ENCODE peak calls at places on chromosomes 16 and 17, in four cellular contexts. T is AG04450, Y is lower lobe of right lung, P is fibroblast of lung. M is an unnamed sample.

GRCh38 chr17:18961634-18962493 is 9.9 kb downstream of the SLC5A10 start:
- DNase-seq in T (no peak), Y (no peak), P (no peak), M (no peak)

GRCh38 chr16:84897911-84898377 is 78.2 kb downstream of the CRISPLD2 start:
- DNase-seq in P (no peak), Y (no peak), T (no peak), M (no peak)

GRCh38 chr16:85057212-85057889 is 29.8 kb downstream of the KIAA0513 start:
- DNase-seq in Y (no peak), P (no peak), T (no peak), M (no peak)

GRCh38 chr17:63150994-63151464 is 185.0 kb downstream of the TANC2 start:
- DNase-seq in P (peak), T (peak), Y (no peak), M (peak)

GRCh38 chr16:77657016-77657415 is 65.3 kb upstream of the NUDT7 start:
- DNase-seq in Y (no peak), P (peak), T (no peak), M (peak)

GRCh38 chr16:48365601-48366164 is 19.5 kb downstream of the SIAH1 start:
- DNase-seq in Y (peak), P (peak), T (no peak), M (peak)

GRCh38 chr17:4837471-4838305 is 4.5 kb downstream of the MINK1 start:
- DNase-seq in Y (no peak), T (no peak), P (no peak), M (no peak)

GRCh38 chr16:67443299-67443698 is 12.4 kb downstream of the HSD11B2 start:
- DNase-seq in P (peak), Y (no peak), T (no peak), M (no peak)

GRCh38 chr17:43897827-43898226 is 9.5 kb downstream of the MPP2 start:
- DNase-seq in Y (no peak), T (no peak), P (no peak), M (no peak)

GRCh38 chr16:15490123-15490711 is 55.8 kb downstream of the BMERB1 start:
- DNase-seq in Y (no peak), T (no peak), P (no peak), M (no peak)

GRCh38 chr16:73176577-73177013 is 128.7 kb upstream of the ZFHX3 start:
- DNase-seq in Y (no peak), P (peak), T (peak), M (peak)

GRCh38 chr17:46977750-46978488 is 1.1 kb downstream of the RPRML start:
- DNase-seq in P (no peak), T (no peak), Y (no peak), M (no peak)

GRCh38 chr16:10386517-10387377 is 886 bp downstream of the ATF7IP2 start:
- DNase-seq in P (peak), Y (no peak), T (no peak), M (peak)

DNA sequence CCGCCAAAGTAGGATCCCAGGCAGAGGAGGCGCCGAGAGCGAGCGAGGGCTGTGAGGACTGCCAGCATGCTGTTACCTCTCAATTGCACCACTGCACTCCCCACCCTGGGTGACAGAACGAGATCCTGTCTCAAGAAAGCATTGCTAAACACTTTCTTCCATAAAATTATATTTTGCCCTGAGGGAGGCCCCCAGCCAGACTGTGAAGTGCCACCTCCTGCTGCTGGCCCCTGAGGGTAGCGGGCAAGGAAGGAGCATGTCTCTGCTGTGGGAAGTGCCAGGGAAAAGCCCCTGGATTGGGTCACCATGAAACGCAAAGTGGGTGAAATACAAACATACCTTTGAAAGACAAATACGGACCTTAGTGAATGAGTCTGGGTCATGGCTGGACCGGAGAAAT is 78.0 kb upstream of the AMZ2 start:
- DNase-seq in P (no peak), T (no peak), Y (no peak), M (no peak)
- H3K4me3 ChIP-seq in P (no peak), T (peak), Y (peak), M (no peak)

GRCh38 chr17:78822552-78822951 is 18.1 kb downstream of the USP36 start:
- DNase-seq in Y (peak), P (peak), T (peak), M (no peak)
- TF ChIP-seq CTCF in Y (no peak), P (no peak), T (no peak), M (no peak)

GRCh38 chr17:61405047-61405685 is 5.5 kb downstream of the TBX2 start:
- DNase-seq in Y (peak), T (no peak), P (peak), M (no peak)

GRCh38 chr17:61403846-61404701 is 4.4 kb downstream of the TBX2 start:
- DNase-seq in T (no peak), Y (peak), P (peak), M (no peak)

GRCh38 chr17:61405686-61406542 is 6.3 kb downstream of the TBX2 start:
- DNase-seq in T (no peak), Y (peak), P (peak), M (no peak)

GRCh38 chr17:61402978-61403845 is 3.6 kb downstream of the TBX2 start:
- DNase-seq in P (peak), Y (peak), T (no peak), M (peak)

GRCh38 chr17:61404702-61405046 is 5.0 kb downstream of the TBX2 start:
- DNase-seq in P (no peak), Y (no peak), T (no peak), M (no peak)
- H3K4me3 ChIP-seq in P (peak), Y (peak), T (peak), M (peak)

DNA sequence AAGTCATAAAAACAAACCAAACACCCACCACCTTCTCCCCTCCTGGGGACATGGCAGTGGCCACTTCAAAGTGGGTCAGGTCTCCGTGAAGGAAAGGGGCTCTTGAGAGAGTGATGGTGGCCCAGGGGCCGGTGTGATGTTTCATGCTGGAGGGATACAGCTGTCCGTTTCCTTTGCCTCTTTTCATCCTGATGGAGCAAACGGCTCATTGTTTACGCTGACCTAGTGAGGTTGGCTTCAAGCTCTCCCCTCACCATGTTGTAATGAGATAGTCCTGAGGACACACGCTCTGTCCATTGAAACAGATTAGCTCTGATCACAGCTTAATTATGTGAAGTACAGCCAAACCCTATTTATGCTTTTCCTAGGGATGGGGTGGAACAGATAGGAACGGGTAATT is 34.2 kb downstream of the CDH13 start:
- DNase-seq in Y (no peak), P (no peak), T (no peak), M (no peak)
- TF ChIP-seq CTCF in Y (no peak), P (no peak), T (no peak), M (no peak)

GRCh38 chr17:59846391-59847165 is 46.2 kb downstream of the TUBD1 start:
- DNase-seq in P (peak), T (peak), Y (no peak), M (no peak)
- H3K4me3 ChIP-seq in P (no peak), T (no peak), Y (peak), M (no peak)

DNA sequence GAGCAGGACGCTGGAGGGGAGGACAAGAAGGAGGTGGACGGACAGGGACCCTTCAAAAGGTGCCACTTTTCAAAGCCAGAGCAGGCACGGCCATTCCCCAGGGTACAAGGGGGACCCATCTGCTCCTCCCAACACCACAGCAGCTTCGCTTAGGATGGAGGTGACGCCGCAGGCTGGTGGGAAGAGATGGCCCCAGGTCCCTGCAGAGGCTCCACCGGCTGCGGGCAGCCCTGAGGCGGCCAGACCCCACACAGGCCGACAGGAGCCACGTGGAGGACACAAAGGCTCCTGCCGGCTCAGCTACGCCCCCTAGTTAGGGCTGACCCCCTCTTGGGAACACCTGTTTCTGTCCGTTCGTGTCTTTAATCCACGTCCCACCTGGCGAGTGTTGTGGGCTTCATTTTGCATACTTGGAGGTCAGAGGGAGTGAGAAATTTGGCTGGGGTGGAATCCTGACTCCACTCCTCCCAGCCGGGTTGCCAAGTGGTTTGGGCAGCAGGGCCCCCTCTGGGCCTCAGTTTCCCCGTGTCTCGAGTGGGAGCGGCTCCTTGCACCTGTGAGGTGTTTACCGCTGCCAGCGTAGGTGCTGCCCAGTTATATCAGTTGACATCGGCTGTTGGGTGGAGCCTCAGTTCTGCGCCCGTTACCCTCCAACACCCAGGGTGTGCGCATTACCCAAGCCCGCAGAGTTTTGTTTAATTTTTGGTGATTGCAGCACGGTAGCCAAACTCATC is 5.8 kb upstream of the FN3KRP start:
- DNase-seq in T (no peak), Y (no peak), P (no peak), M (no peak)
- TF ChIP-seq CTCF in T (no peak), Y (no peak), P (no peak), M (no peak)

DNA sequence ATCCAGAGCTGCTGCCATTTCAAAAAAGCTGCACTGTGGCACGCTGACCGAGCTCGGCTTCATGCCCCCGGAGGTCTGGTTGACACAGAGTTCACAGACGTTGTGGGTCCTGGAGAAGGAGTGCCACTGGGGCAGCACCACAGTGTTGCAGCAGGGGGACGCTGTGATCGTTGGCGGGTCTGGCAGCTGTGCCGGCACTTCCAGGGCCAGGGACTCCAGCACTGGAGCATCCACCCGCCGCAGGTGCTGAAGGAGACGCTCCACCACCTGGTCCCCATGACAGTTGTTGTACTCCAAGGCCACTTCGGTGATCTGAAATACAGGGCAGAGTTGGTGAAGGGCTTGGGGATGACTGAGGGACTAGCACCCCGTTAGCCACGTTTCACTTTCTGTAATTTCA is 23.5 kb downstream of the SNN start:
- DNase-seq in Y (no peak), T (no peak), P (no peak), M (no peak)
- H3K4me3 ChIP-seq in Y (no peak), T (no peak), P (no peak), M (no peak)

GRCh38 chr17:36703860-36704266 is 102.5 kb downstream of the MRM1 start:
- DNase-seq in T (no peak), P (peak), Y (peak), M (peak)

GRCh38 chr17:36706437-36706731 is 105.0 kb downstream of the MRM1 start:
- DNase-seq in T (no peak), P (no peak), Y (no peak), M (no peak)

GRCh38 chr17:36707904-36708303 is 106.5 kb downstream of the MRM1 start:
- DNase-seq in T (no peak), Y (no peak), P (no peak), M (no peak)

GRCh38 chr17:36705651-36706436 is 104.5 kb downstream of the MRM1 start:
- DNase-seq in Y (no peak), P (peak), T (no peak), M (no peak)
- TF ChIP-seq CTCF in Y (peak), P (peak), T (peak), M (peak)

DNA sequence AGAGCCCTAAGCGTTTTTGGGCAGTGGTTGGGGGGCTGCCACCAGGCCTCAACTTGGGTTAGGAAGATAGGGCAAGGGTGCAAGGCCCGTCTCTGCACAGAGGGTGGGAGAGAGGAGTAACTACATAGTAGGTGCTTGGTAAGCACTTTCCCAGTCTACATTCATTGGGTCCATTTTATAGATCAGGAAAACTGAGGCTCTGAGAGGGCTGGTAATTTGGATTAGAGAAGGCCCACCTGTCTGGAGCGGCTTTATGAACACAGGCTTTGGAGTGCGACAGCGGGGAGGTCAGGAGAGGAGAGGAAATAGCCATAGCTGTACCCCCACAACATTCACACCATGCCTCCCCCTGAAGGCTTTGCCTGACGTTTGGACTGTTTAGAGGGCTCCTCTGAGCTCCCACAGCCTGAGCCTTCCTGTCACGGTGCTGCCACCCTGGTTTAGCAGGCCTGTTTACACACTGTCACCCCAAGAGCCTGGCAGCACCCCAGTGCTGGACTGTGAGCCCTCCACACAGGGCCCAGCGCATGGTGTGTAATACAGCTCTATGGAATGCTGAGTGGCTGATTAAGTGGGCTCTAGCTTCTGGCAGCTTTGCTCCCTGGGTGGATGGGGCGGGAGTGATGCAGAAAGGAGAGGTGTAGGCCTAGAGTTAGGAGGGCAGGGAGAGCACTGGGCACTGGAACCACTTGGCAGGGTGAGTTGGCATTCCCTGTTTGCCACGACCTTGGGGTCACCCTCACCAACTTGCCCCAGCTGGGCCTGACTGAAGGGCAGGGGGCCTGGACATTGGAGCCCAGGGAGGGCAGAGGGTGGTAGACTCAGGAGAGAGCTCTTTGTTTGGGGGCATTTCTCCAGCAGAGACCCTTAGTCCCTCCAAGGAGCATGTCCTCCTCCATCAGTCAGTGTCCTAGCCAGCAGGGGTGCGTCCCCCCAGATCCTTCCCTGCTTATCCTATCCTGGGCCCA is 73.7 kb downstream of the RAI1 start:
- DNase-seq in T (no peak), Y (peak), P (no peak), M (no peak)
- H3K4me3 ChIP-seq in T (no peak), Y (no peak), P (no peak), M (no peak)

GRCh38 chr16:57665541-57665940 is 2.6 kb upstream of the ADGRG3 start:
- DNase-seq in Y (no peak), T (no peak), P (no peak), M (no peak)
- TF ChIP-seq CTCF in Y (no peak), T (no peak), P (no peak), M (no peak)

M was measured in A673.